ENCODE peak calls at places on chromosomes 1 and 21, in four cellular contexts. S is naive thymus-derived CD4-positive, alpha-beta T cell; H is CD8-positive, alpha-beta memory T cell; X is cardiac muscle cell. Y is an unnamed sample.

GRCh38 chr1:214970016-214970415 is 112.5 kb upstream of the KCNK2 start:
- DNase-seq in S (no peak), X (no peak), H (no peak), Y (no peak)

GRCh38 chr1:25683177-25683576 is 66.6 kb downstream of the MAN1C1 start:
- DNase-seq in H (no peak), S (no peak), X (no peak), Y (no peak)

GRCh38 chr1:37484325-37485051 is 10.1 kb downstream of the ZC3H12A start:
- DNase-seq in X (no peak), H (no peak), S (no peak), Y (no peak)

GRCh38 chr1:223553957-223554356 is 111.5 kb downstream of the CAPN8 start:
- DNase-seq in S (no peak), H (no peak), X (no peak), Y (no peak)

GRCh38 chr1:228362141-228362883 is 44.3 kb downstream of the TRIM11 start:
- DNase-seq in H (no peak), X (no peak), S (no peak), Y (no peak)

GRCh38 chr1:53556657-53557227 is 97.5 kb downstream of the DMRTB1 start:
- DNase-seq in S (no peak), X (no peak), H (no peak), Y (no peak)

GRCh38 chr1:41842282-41842681 is 76.4 kb downstream of the HIVEP3 start:
- DNase-seq in H (no peak), S (no peak), X (no peak), Y (no peak)

GRCh38 chr1:62180649-62181048 is 14.0 kb upstream of the L1TD1 start:
- DNase-seq in S (no peak), H (no peak), X (no peak), Y (no peak)

GRCh38 chr1:4745560-4745959 is 91.2 kb downstream of the AJAP1 start:
- DNase-seq in X (no peak), S (no peak), H (no peak), Y (no peak)

GRCh38 chr21:39445339-39446269 is at the start of gene LCA5L:
- DNase-seq in X (peak), S (peak), H (peak), Y (peak)

GRCh38 chr1:118007391-118007790 is 77.9 kb downstream of the WDR3 start:
- DNase-seq in S (no peak), X (no peak), H (no peak), Y (no peak)

GRCh38 chr1:218931331-218931730 is 242.3 kb upstream of the LYPLAL1 start:
- DNase-seq in X (no peak), S (no peak), H (no peak), Y (no peak)

GRCh38 chr1:117758444-117759316 is 152.8 kb downstream of the TENT5C start:
- DNase-seq in H (peak), X (peak), S (peak), Y (peak)

GRCh38 chr1:117683571-117684285 is 77.9 kb downstream of the TENT5C start:
- DNase-seq in X (no peak), S (no peak), H (no peak), Y (peak)

GRCh38 chr1:110356379-110356778 is 17.2 kb downstream of the RBM15 start:
- DNase-seq in X (no peak), H (no peak), S (no peak), Y (no peak)

GRCh38 chr1:20376880-20377494 is 86.3 kb downstream of the VWA5B1 start:
- DNase-seq in X (peak), H (peak), S (peak), Y (peak)

GRCh38 chr1:27979151-27979858 is 19.5 kb downstream of the XKR8 start:
- DNase-seq in S (no peak), H (no peak), X (peak), Y (no peak)

GRCh38 chr1:72366473-72366872 is 84.1 kb upstream of the NEGR1 start:
- DNase-seq in X (no peak), S (no peak), H (no peak), Y (no peak)

GRCh38 chr1:205663286-205663994 is 16.9 kb downstream of the SLC45A3 start:
- DNase-seq in X (no peak), H (no peak), S (no peak), Y (no peak)

GRCh38 chr1:63873751-63874150 is 99.9 kb downstream of the ROR1 start:
- DNase-seq in X (no peak), S (no peak), H (no peak), Y (peak)

GRCh38 chr21:14864211-14865021 is 200.4 kb downstream of the NRIP1 start:
- DNase-seq in H (no peak), X (peak), S (peak), Y (peak)

GRCh38 chr1:168470821-168471473 is 72.8 kb downstream of the XCL2 start:
- DNase-seq in S (no peak), X (no peak), H (no peak), Y (peak)

GRCh38 chr1:24929876-24930702 is at the start of gene RUNX3:
- DNase-seq in X (peak), H (peak), S (peak), Y (peak)

GRCh38 chr1:84001501-84001900 is 2.6 kb upstream of the TTLL7 start:
- DNase-seq in H (no peak), X (no peak), S (no peak), Y (no peak)

GRCh38 chr1:58804853-58805252 is 21.0 kb upstream of the JUN start:
- DNase-seq in X (no peak), S (no peak), H (no peak), Y (no peak)

GRCh38 chr1:244010191-244010590 is 40.9 kb upstream of the ZBTB18 start:
- DNase-seq in S (peak), H (no peak), X (no peak), Y (no peak)

GRCh38 chr1:10794724-10795304 is 1.6 kb downstream of the CASZ1 start:
- DNase-seq in S (no peak), X (peak), H (no peak), Y (no peak)

GRCh38 chr1:153697191-153697872 is 18.8 kb downstream of the NPR1 start:
- DNase-seq in S (no peak), H (no peak), X (peak), Y (no peak)

GRCh38 chr1:150820710-150821521 is 12.9 kb upstream of the CTSK start:
- DNase-seq in S (no peak), H (no peak), X (no peak), Y (no peak)

GRCh38 chr1:202160377-202160940 is at the start of gene PTPN7:
- DNase-seq in H (peak), S (peak), X (no peak), Y (no peak)

GRCh38 chr21:43913928-43914327 is 48.9 kb downstream of the AGPAT3 start:
- DNase-seq in X (peak), H (no peak), S (no peak), Y (no peak)

GRCh38 chr1:215076312-215076711 is 6.2 kb upstream of the KCNK2 start:
- DNase-seq in S (no peak), X (peak), H (no peak), Y (no peak)

GRCh38 chr1:220788146-220788545 is 1.4 kb downstream of the MTARC1 start:
- DNase-seq in S (no peak), X (no peak), H (no peak), Y (no peak)

GRCh38 chr1:187999973-188000372 is 1171.2 kb downstream of the PLA2G4A start:
- DNase-seq in X (peak), S (no peak), H (no peak), Y (no peak)

GRCh38 chr1:31483012-31483946 is 70.3 kb downstream of the SERINC2 start:
- DNase-seq in S (no peak), X (no peak), H (no peak), Y (no peak)

GRCh38 chr1:238409191-238409846 is 518.6 kb upstream of the ZP4 start:
- DNase-seq in X (no peak), S (no peak), H (no peak), Y (peak)

GRCh38 chr1:67149179-67149770 is 14.5 kb upstream of the C1orf141 start:
- DNase-seq in X (peak), S (peak), H (peak), Y (peak)

GRCh38 chr1:225815526-225816178 is 5.7 kb downstream of the EPHX1 start:
- DNase-seq in H (no peak), X (no peak), S (no peak), Y (no peak)

GRCh38 chr21:41745026-41745820 is 21.6 kb downstream of the RIPK4 start:
- DNase-seq in H (no peak), S (no peak), X (no peak), Y (no peak)
- H3K27ac ChIP-seq in H (no peak), S (no peak), X (no peak), Y (no peak)

DNA sequence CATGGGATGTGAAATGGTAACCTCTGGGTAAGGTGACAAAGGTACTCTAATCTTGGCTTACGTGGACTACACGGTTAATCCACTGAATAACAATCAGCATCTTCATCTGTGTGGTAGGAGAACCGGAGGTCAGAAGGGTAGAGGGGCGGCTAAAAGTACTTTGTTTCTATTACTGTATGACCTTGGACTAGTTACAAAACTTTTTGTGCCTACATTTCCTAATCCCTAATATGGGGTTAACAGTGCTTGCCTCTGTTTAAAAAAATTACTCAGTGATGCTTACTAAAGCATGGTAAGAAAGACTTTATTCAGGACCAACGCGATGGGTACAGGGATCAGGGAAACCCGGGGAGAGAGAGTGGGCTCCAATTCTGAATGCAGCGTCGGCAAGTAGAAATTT is 1.7 kb upstream of the MRPS6 start:
- DNase-seq in S (no peak), X (no peak), H (no peak), Y (no peak)
- H3K27ac ChIP-seq in S (no peak), X (no peak), H (no peak), Y (no peak)

DNA sequence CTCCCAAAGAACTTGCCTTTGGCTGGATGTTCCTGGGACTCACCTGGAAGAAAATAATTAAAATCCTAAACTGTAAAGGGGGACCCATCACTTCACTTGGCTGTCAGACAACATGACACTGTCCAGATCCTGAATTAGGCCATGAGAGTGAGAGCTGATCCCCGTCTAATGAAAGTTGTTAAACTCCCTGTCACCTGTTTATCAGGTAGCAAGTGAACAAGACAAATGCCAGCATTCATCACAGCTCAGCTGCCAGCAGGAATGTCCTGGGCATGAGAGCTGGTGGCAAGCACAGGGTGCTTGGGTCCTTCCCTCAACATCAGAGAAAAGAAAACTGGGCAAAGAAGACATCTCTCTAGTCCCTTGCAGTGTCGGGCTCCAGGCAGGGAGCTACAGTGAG is 23.8 kb downstream of the PMVK start:
- DNase-seq in H (no peak), X (peak), S (no peak), Y (no peak)
- H3K27ac ChIP-seq in H (no peak), X (peak), S (no peak), Y (no peak)

DNA sequence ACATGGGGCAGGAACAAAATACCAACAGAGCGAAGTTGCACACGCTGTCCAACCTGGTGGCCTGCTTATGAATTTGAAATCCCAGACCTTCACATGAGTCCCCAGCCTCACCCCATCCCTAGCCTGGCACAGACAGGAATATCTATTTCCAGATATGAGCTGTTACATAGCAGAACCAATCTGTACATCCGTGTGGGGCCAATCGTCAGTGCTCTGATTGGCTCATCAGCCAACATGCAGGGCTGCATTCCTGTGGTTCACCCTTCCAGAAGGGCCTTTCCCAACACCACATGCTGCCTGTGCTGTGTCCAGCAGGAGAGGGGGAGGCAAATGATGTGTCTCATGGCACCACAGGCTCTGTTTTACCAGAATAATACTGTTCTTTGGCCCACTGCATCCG is 31.3 kb downstream of the CCN1 start:
- DNase-seq in H (no peak), X (peak), S (no peak), Y (peak)
- H3K27ac ChIP-seq in H (no peak), X (peak), S (no peak), Y (peak)

DNA sequence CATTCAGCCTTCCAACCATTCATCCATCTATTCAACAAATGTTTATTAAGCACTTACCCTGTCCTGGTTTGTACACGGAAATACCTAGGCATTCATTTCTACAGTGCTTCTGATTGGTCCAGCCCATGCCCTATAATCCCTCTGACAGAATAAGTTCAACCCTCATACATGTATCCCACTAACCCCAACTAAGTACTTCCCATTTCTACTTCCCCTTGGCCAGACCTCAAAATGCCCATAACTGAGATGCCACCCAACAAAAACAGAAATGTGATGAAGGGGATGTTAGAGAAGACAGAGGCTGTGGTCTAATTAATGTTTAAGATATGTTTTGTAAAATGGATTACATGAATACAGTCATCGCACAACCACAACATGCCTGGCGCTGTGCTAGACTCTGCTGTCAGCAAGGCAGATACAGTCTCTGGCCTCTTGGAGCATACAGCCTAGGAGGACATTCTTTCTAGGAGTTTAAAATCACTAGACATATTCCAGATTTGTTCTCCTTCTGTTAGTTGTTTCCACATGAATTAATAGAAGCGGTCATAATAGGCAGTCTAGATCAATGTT is 6.4 kb downstream of the CD48 start:
- DNase-seq in H (no peak), S (no peak), X (no peak), Y (no peak)
- H3K27ac ChIP-seq in H (no peak), S (peak), X (no peak), Y (no peak)

GRCh38 chr1:44557756-44558155 is 116.5 kb downstream of the TMEM53 start:
- DNase-seq in X (no peak), S (no peak), H (no peak), Y (no peak)
- H3K27ac ChIP-seq in X (no peak), S (no peak), H (no peak), Y (no peak)

GRCh38 chr1:197008861-197009260 is 31.5 kb downstream of the CFHR5 start:
- DNase-seq in H (no peak), S (no peak), X (no peak), Y (no peak)
- H3K27ac ChIP-seq in H (no peak), S (no peak), X (no peak), Y (no peak)

GRCh38 chr1:180901221-180901990 is 11.3 kb upstream of the KIAA1614 start:
- DNase-seq in X (no peak), S (peak), H (no peak), Y (no peak)

GRCh38 chr1:180893614-180894013 is 19.1 kb upstream of the KIAA1614 start:
- DNase-seq in H (no peak), X (no peak), S (no peak), Y (no peak)

GRCh38 chr1:180896161-180896560 is 16.5 kb upstream of the KIAA1614 start:
- DNase-seq in S (no peak), X (no peak), H (no peak), Y (no peak)

GRCh38 chr1:180899262-180899661 is 13.4 kb upstream of the KIAA1614 start:
- DNase-seq in H (no peak), S (peak), X (no peak), Y (no peak)

DNA sequence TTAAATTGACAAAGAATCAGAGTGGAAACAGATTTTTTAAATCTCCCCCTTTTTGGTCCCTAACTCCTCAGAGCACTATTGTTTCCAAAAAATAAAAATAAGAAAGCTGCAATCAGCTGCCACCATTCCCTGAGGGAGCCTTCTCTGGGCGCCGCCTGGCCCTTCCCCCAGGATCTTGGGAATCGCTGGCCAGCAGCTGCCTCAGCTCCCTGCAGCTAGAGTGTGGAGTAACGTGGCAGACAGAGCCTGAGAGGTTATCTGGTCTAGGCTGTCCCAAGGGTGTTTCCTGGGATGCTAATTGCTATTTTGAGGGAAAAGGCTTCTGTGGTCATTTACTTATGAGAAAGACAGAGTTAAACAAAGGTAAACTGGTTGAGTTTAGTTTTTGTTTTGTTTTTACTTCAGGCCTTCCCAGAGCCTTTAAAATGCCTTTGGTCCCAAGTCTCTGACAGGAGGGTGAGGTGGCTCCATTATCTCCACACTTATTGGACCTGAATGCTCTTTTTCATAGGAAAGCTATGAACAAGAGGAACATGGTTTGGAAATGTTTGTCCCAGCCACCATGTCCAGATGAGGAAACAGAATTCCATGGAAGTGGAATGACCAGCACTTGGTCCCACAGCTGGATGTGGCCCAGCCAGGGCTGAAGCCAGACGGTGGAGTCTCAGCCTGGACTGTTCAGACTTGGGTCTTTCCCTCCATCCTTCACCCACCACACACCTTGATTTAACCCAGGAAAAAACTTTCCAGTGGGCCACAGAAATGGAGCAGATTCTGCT is 14.1 kb upstream of the KIAA1614 start:
- DNase-seq in X (peak), S (no peak), H (no peak), Y (no peak)
- H3K27ac ChIP-seq in X (no peak), S (no peak), H (no peak), Y (no peak)

Y was measured in SJSA1.